ENCODE peak calls at places on chromosomes 2 and 18, in five cellular contexts. E is GM20000, A is GM10248, U is type B pancreatic cell, G is fibroblast of pulmonary artery. K is an unnamed sample.

GRCh38 chr18:23740105-23740830 is 51.0 kb downstream of the LAMA3 start:
- DNase-seq in E (no peak), A (no peak), U (no peak), G (peak), K (no peak)

GRCh38 chr2:109266511-109266910 is 137.5 kb downstream of the SH3RF3 start:
- DNase-seq in E (no peak), A (no peak), U (no peak), G (no peak), K (no peak)

GRCh38 chr2:20728114-20728758 is 61.3 kb downstream of the GDF7 start:
- DNase-seq in E (no peak), A (no peak), U (no peak), G (peak), K (no peak)

GRCh38 chr18:3015203-3015590 is 2.3 kb upstream of the LPIN2 start:
- DNase-seq in E (no peak), A (no peak), U (no peak), G (peak), K (no peak)

GRCh38 chr2:42556351-42556890 is 12.0 kb upstream of the MTA3 start:
- DNase-seq in E (no peak), A (no peak), U (no peak), G (no peak), K (no peak)

GRCh38 chr18:57433492-57434176 is 1.5 kb upstream of the ONECUT2 start:
- DNase-seq in E (no peak), A (no peak), U (no peak), G (no peak), K (no peak)

GRCh38 chr2:232362174-232362913 is 16.2 kb upstream of the ALPP start:
- DNase-seq in E (no peak), A (no peak), U (no peak), G (no peak), K (no peak)

GRCh38 chr2:17646096-17646554 is 105.6 kb downstream of the VSNL1 start:
- DNase-seq in E (peak), A (peak), U (no peak), G (peak), K (peak)

GRCh38 chr2:85584857-85585780 is 888 bp downstream of the VAMP5 start:
- DNase-seq in E (peak), A (peak), U (no peak), G (peak), K (no peak)

GRCh38 chr2:57906152-57906732 is 140.4 kb upstream of the VRK2 start:
- DNase-seq in E (peak), A (peak), U (no peak), G (peak), K (peak)
- TF ChIP-seq CTCF in E (peak), A (peak), U (peak), G (peak), K (peak)

GRCh38 chr2:19046986-19047780 is 311.2 kb downstream of the OSR1 start:
- DNase-seq in E (peak), A (peak), U (no peak), G (peak), K (peak)

GRCh38 chr2:19048593-19049264 is 309.7 kb downstream of the OSR1 start:
- DNase-seq in E (no peak), A (no peak), U (no peak), G (peak), K (no peak)

GRCh38 chr2:19050354-19050753 is 308.1 kb downstream of the OSR1 start:
- DNase-seq in E (no peak), A (no peak), U (no peak), G (no peak), K (no peak)

GRCh38 chr2:19051238-19051831 is 307.1 kb downstream of the OSR1 start:
- DNase-seq in E (no peak), A (no peak), U (no peak), G (no peak), K (no peak)
- TF ChIP-seq CTCF in E (no peak), A (no peak), U (no peak), G (peak), K (no peak)

GRCh38 chr2:170660406-170660805 is 54.7 kb upstream of the SP5 start:
- DNase-seq in E (no peak), A (no peak), U (no peak), G (no peak), K (no peak)
- TF ChIP-seq CTCF in E (no peak), A (no peak), U (no peak), G (no peak), K (no peak)

GRCh38 chr2:218980800-218981389 is 4.1 kb downstream of the FEV start:
- DNase-seq in E (peak), A (no peak), U (no peak), G (no peak), K (no peak)
- TF ChIP-seq CTCF in E (no peak), A (no peak), U (no peak), G (no peak), K (no peak)

GRCh38 chr2:121888189-121888557 is 132.7 kb downstream of the TSN start:
- DNase-seq in E (no peak), A (no peak), U (peak), G (no peak), K (no peak)
- TF ChIP-seq CTCF in E (no peak), A (no peak), U (peak), G (peak), K (peak)

DNA sequence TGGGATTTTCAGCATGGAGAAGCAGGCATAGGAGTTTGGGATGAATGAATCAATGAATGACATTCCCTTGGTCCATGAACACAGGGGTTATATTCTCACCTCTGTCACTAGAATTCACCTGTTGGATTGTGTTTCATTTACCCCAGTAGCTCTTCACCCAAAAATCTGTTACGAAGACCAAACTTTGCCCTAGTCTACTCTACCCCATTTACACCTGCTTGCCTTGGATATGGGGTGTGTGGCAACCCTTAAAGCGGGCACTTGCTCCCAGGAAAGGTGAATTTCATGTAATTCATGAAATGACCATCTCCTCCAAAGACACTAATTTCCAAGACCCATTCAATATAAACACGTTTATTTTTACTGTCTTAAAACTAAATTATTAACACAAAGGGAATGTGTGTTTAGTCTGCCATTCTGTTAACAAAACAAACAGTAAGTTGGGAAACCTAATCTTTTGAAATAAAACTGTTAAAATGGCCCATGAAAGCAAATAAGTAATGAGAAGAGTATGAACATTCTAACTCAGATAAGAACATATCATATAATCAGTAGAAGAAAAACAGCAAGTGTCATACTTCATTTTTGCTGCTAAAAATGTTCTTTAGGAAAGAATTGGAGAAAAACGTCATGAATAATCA is 268.0 kb downstream of the NAPG start:
- DNase-seq in E (no peak), A (no peak), U (no peak), G (no peak), K (no peak)
- TF ChIP-seq CTCF in E (no peak), A (no peak), U (no peak), G (no peak), K (no peak)